ENCODE peak calls at places on chromosomes 1 and 21, in five cellular contexts. One of them, this sample, is unnamed.
A peak's percentile ranks its signal among the peaks of the same experiment; 100 is the strongest.

GRCh38 chr1:241635556-241636179 is 4.5 kb downstream of the CHML start:
- DNase-seq in GM12878: no peak
- DNase-seq in K562: no peak
- DNase-seq in HepG2: no peak
- DNase-seq in SK-N-SH: no peak
- DNase-seq in this sample: no peak

GRCh38 chr21:16071082-16071481 is 341.3 kb downstream of the USP25 start:
- DNase-seq in GM12878: no peak
- DNase-seq in K562: no peak
- DNase-seq in HepG2: no peak
- DNase-seq in SK-N-SH: peak; percentile 36
- DNase-seq in this sample: no peak

GRCh38 chr1:172821609-172822274 is 162.8 kb downstream of the FASLG start:
- DNase-seq in GM12878: no peak
- DNase-seq in K562: peak; percentile 38
- DNase-seq in HepG2: no peak
- DNase-seq in SK-N-SH: peak; percentile 24
- DNase-seq in this sample: peak; percentile 41

GRCh38 chr1:117095237-117095636 is 26.3 kb downstream of the TRIM45 start:
- DNase-seq in GM12878: no peak
- DNase-seq in K562: no peak
- DNase-seq in HepG2: no peak
- DNase-seq in SK-N-SH: no peak
- DNase-seq in this sample: no peak

GRCh38 chr21:32412998-32413504 is 545 bp downstream of the EVA1C start:
- DNase-seq in GM12878: no peak
- DNase-seq in K562: no peak
- DNase-seq in HepG2: no peak
- DNase-seq in SK-N-SH: no peak
- DNase-seq in this sample: no peak

GRCh38 chr1:214378492-214378891 is 97.5 kb downstream of the SMYD2 start:
- DNase-seq in GM12878: no peak
- DNase-seq in K562: no peak
- DNase-seq in HepG2: no peak
- DNase-seq in SK-N-SH: no peak
- DNase-seq in this sample: no peak

GRCh38 chr1:67604778-67605177 is 80.2 kb upstream of the GADD45A start:
- DNase-seq in GM12878: no peak
- DNase-seq in K562: no peak
- DNase-seq in HepG2: no peak
- DNase-seq in SK-N-SH: peak; percentile 20
- DNase-seq in this sample: no peak

GRCh38 chr1:95018602-95019369 is 54.0 kb downstream of the ALG14 start:
- DNase-seq in GM12878: no peak
- DNase-seq in K562: no peak
- DNase-seq in HepG2: no peak
- DNase-seq in SK-N-SH: no peak
- DNase-seq in this sample: no peak

GRCh38 chr1:169794530-169795416 is at the start of gene METTL18:
- DNase-seq in GM12878: peak; percentile 84
- DNase-seq in K562: peak; percentile 95
- DNase-seq in HepG2: peak; percentile 90
- DNase-seq in SK-N-SH: peak; percentile 86
- DNase-seq in this sample: peak; percentile 96

GRCh38 chr1:14181191-14181793 is 417.2 kb upstream of the KAZN start:
- DNase-seq in GM12878: peak; percentile 3
- DNase-seq in K562: no peak
- DNase-seq in HepG2: no peak
- DNase-seq in SK-N-SH: no peak
- DNase-seq in this sample: no peak

GRCh38 chr1:20589331-20590312 is 725 bp downstream of the CDA start:
- DNase-seq in GM12878: no peak
- DNase-seq in K562: no peak
- DNase-seq in HepG2: no peak
- DNase-seq in SK-N-SH: peak; percentile 26
- DNase-seq in this sample: peak; percentile 66

GRCh38 chr1:87134625-87135024 is 194.1 kb upstream of the LMO4 start:
- DNase-seq in GM12878: no peak
- DNase-seq in K562: no peak
- DNase-seq in HepG2: no peak
- DNase-seq in SK-N-SH: no peak
- DNase-seq in this sample: no peak

GRCh38 chr1:12634696-12635202 is 9.1 kb upstream of the AADACL4 start:
- DNase-seq in GM12878: no peak
- DNase-seq in K562: peak; percentile 47
- DNase-seq in HepG2: no peak
- DNase-seq in SK-N-SH: no peak
- DNase-seq in this sample: no peak

GRCh38 chr1:59635057-59635456 is 179.7 kb upstream of the HOOK1 start:
- DNase-seq in GM12878: no peak
- DNase-seq in K562: no peak
- DNase-seq in HepG2: no peak
- DNase-seq in SK-N-SH: peak; percentile 62
- DNase-seq in this sample: no peak

GRCh38 chr1:195113471-195113870 is 1494.8 kb downstream of the KCNT2 start:
- DNase-seq in GM12878: no peak
- DNase-seq in K562: no peak
- DNase-seq in HepG2: no peak
- DNase-seq in SK-N-SH: no peak
- DNase-seq in this sample: no peak

GRCh38 chr1:184973308-184974085 is 811 bp downstream of the NIBAN1 start:
- DNase-seq in GM12878: peak; percentile 56
- DNase-seq in K562: peak; percentile 66
- DNase-seq in HepG2: no peak
- DNase-seq in SK-N-SH: no peak
- DNase-seq in this sample: peak; percentile 22

GRCh38 chr1:201593200-201593828 is 54.4 kb downstream of the NAV1 start:
- DNase-seq in GM12878: no peak
- DNase-seq in K562: no peak
- DNase-seq in HepG2: no peak
- DNase-seq in SK-N-SH: peak; percentile 71
- DNase-seq in this sample: peak; percentile 86

GRCh38 chr1:182410620-182411273 is 10.3 kb upstream of the TEDDM1 start:
- DNase-seq in GM12878: no peak
- DNase-seq in K562: no peak
- DNase-seq in HepG2: no peak
- DNase-seq in SK-N-SH: no peak
- DNase-seq in this sample: no peak

GRCh38 chr1:234256359-234256758 is 116.9 kb upstream of the COA6 start:
- DNase-seq in GM12878: no peak
- DNase-seq in K562: no peak
- DNase-seq in HepG2: no peak
- DNase-seq in SK-N-SH: no peak
- DNase-seq in this sample: no peak

GRCh38 chr1:67939176-67939751 is 106.0 kb upstream of the GNG12 start:
- DNase-seq in GM12878: no peak
- DNase-seq in K562: no peak
- DNase-seq in HepG2: no peak
- DNase-seq in SK-N-SH: peak; percentile 53
- DNase-seq in this sample: no peak

GRCh38 chr1:51600529-51600928 is 16.4 kb upstream of the OSBPL9 start:
- DNase-seq in GM12878: no peak
- DNase-seq in K562: no peak
- DNase-seq in HepG2: no peak
- DNase-seq in SK-N-SH: no peak
- DNase-seq in this sample: no peak

GRCh38 chr1:180849031-180849775 is 63.5 kb upstream of the KIAA1614 start:
- DNase-seq in GM12878: no peak
- DNase-seq in K562: no peak
- DNase-seq in HepG2: no peak
- DNase-seq in SK-N-SH: no peak
- DNase-seq in this sample: no peak

GRCh38 chr21:31220567-31220966 is 123.5 kb downstream of the TIAM1 start:
- DNase-seq in GM12878: no peak
- DNase-seq in K562: no peak
- DNase-seq in HepG2: peak; percentile 57
- DNase-seq in SK-N-SH: no peak
- DNase-seq in this sample: no peak

GRCh38 chr1:212600980-212601379 is 7.6 kb upstream of the ATF3 start:
- DNase-seq in GM12878: no peak
- DNase-seq in K562: no peak
- DNase-seq in HepG2: no peak
- DNase-seq in SK-N-SH: peak; percentile 52
- DNase-seq in this sample: no peak

GRCh38 chr1:242019018-242019417 is 20.1 kb upstream of the MAP1LC3C start:
- DNase-seq in GM12878: no peak
- DNase-seq in K562: no peak
- DNase-seq in HepG2: no peak
- DNase-seq in SK-N-SH: no peak
- DNase-seq in this sample: no peak

DNA sequence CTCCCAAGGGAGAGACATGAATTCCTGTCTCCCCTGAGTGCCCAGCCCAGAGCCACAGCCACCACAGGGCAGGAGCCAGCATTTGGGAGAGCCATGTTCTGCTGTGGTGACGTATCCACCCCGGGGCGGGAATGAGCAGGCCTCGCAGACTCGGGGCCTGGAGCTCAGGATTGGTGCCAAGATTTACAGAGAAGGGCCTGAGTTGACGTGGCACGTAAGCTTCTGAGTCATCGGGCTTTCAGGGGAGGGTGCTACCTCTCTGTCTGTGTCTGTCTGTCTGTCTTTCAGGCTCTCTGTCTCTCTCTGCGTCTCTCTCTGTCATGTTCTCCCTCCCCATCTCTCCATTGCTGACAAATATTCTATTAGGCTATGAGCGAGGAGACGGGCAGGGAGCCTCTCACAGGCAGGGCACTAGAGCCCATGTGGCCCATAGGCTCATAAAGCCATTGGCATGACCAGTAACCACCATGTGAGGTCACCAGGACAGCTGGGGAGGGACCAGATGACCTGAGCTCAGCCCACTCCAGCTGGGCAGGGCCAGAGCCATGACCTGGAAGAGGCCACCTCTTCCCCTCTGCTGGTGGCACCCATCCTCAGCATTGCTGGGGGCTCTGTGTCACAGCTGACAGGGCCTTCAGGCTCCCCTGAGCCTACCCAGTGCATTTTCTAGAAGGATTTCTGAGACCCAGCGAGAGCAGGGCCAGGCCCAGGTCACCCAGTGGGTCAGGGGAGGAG is 300.0 kb upstream of the VAMP3 start:
- DNase-seq in GM12878: peak; percentile 23
- DNase-seq in K562: no peak
- DNase-seq in HepG2: no peak
- DNase-seq in SK-N-SH: peak; percentile 68
- DNase-seq in this sample: no peak
- TF ChIP-seq POLR2AphosphoS5 in GM12878: no peak
- TF ChIP-seq POLR2AphosphoS5 in K562: no peak
- TF ChIP-seq POLR2AphosphoS5 in HepG2: no peak
- TF ChIP-seq POLR2AphosphoS5 in SK-N-SH: no peak
- TF ChIP-seq POLR2AphosphoS5 in this sample: no peak

DNA sequence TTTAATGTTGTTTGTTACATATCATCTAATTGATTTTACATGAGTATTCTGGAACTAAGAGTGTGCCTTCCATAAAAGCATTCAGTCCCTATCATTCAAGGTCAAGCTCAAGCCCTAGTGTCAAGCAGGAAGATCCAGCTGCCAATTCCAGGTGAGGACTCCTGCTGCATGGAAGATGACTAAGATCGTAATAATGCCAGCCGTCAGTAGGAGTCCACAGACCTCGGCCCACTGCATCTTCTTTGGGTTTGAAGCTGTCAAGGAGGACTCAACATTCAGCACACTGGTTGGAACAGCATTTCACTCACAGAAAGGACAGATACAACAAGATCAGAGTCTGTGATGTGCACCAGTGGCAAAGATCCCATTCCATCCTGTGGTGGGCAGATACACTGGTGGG is 160.5 kb downstream of the PIK3R3 start:
- DNase-seq in GM12878: no peak
- DNase-seq in K562: no peak
- DNase-seq in HepG2: no peak
- DNase-seq in SK-N-SH: no peak
- DNase-seq in this sample: no peak
- TF ChIP-seq GABPA in GM12878: no peak
- TF ChIP-seq GABPA in K562: no peak
- TF ChIP-seq GABPA in HepG2: no peak
- TF ChIP-seq GABPA in SK-N-SH: no peak
- TF ChIP-seq GABPA in this sample: no peak

DNA sequence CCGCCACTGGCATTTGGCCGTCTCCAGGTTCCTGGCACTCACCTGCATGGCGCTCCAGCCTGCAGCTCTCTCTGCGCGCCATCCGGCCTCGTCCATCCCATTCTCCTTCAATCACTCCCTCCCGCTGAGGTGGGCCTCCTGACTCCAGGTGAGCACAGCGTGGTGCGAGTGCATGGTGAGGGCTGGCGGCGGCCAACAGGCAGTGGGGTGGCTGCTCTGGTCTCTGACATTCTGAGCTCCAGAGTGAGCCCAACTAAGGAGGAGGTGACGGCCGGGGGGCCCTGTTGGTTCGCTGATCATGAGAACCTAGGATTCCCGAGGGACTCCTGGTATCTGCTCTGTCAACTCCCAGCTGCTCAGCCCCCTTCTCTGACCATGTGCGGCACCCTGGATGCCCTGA is 130.4 kb downstream of the AJAP1 start:
- DNase-seq in GM12878: no peak
- DNase-seq in K562: no peak
- DNase-seq in HepG2: no peak
- DNase-seq in SK-N-SH: no peak
- DNase-seq in this sample: no peak
- TF ChIP-seq REST in GM12878: no peak
- TF ChIP-seq REST in K562: no peak
- TF ChIP-seq REST in HepG2: no peak
- TF ChIP-seq REST in SK-N-SH: no peak
- TF ChIP-seq REST in this sample: no peak

GRCh38 chr1:226432586-226433360 is 24.9 kb upstream of the PARP1 start:
- DNase-seq in GM12878: no peak
- DNase-seq in K562: no peak
- DNase-seq in HepG2: no peak
- DNase-seq in SK-N-SH: no peak
- DNase-seq in this sample: no peak
- TF ChIP-seq POLR2AphosphoS5 in GM12878: no peak
- TF ChIP-seq POLR2AphosphoS5 in K562: no peak
- TF ChIP-seq POLR2AphosphoS5 in HepG2: no peak
- TF ChIP-seq POLR2AphosphoS5 in SK-N-SH: no peak
- TF ChIP-seq POLR2AphosphoS5 in this sample: no peak

DNA sequence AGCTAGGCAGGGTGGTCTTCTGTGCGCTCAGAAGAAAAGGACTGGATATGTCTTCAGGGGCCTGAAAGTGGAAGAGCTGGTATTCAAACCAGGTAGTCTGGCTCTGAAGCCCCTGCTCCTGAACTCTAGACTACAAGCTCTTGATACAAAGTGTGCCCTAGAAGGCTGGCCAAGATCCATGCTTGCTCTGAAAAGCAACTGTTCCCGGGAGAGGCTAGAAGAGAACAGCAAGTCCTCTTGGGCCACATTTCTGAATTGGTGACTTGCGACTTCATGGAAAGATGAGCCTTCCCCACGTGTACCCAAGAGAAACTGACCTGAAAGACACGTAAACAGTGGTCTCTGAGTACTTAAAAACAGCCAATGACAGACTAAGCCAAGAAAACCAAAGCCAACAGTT is 123.3 kb upstream of the GRIK3 start:
- DNase-seq in GM12878: no peak
- DNase-seq in K562: no peak
- DNase-seq in HepG2: no peak
- DNase-seq in SK-N-SH: no peak
- DNase-seq in this sample: no peak
- TF ChIP-seq GABPA in GM12878: no peak
- TF ChIP-seq GABPA in K562: no peak
- TF ChIP-seq GABPA in HepG2: no peak
- TF ChIP-seq GABPA in SK-N-SH: no peak
- TF ChIP-seq GABPA in this sample: no peak

GRCh38 chr1:235917267-235917811 is 50.6 kb upstream of the LYST start:
- DNase-seq in GM12878: peak; percentile 67
- DNase-seq in K562: no peak
- DNase-seq in HepG2: no peak
- DNase-seq in SK-N-SH: peak; percentile 66
- DNase-seq in this sample: peak; percentile 90
- TF ChIP-seq REST in GM12878: no peak
- TF ChIP-seq REST in K562: no peak
- TF ChIP-seq REST in HepG2: no peak
- TF ChIP-seq REST in SK-N-SH: peak; percentile 67
- TF ChIP-seq REST in this sample: no peak

This sample was measured in HL-60.